ENCODE peak calls at places on chromosomes 2 and 18, in nine cellular contexts. One of them, this sample, is unnamed.

GRCh38 chr2:9763356-9764152 is 79.7 kb upstream of the TAF1B start:
- DNase-seq in epithelial cell of esophagus: peak; percentile 56
- DNase-seq in A549: no peak
- DNase-seq in H54: no peak
- DNase-seq in NCI-H2081 treated with DMSO at 0.1 percent for 48 hours: no peak
- DNase-seq in lower lobe of right lung: no peak
- DNase-seq in stimulated activated CD4-positive, alpha-beta T cell treated with anti-CD3 and anti-CD28 coated beads, Interleukin-2, amount 100 ng/mL, for 48 hours: no peak
- DNase-seq in substantia nigra: no peak
- DNase-seq in CD4-positive, alpha-beta T cell: no peak
- DNase-seq in this sample: no peak

GRCh38 chr2:157439792-157440186 is 4.1 kb downstream of the CYTIP start:
- DNase-seq in epithelial cell of esophagus: no peak
- DNase-seq in A549: no peak
- DNase-seq in H54: no peak
- DNase-seq in NCI-H2081 treated with DMSO at 0.1 percent for 48 hours: no peak
- DNase-seq in lower lobe of right lung: no peak
- DNase-seq in stimulated activated CD4-positive, alpha-beta T cell treated with anti-CD3 and anti-CD28 coated beads, Interleukin-2, amount 100 ng/mL, for 48 hours: no peak
- DNase-seq in substantia nigra: no peak
- DNase-seq in CD4-positive, alpha-beta T cell: no peak
- DNase-seq in this sample: no peak

GRCh38 chr2:137535897-137536296 is 428.4 kb upstream of the HNMT start:
- DNase-seq in epithelial cell of esophagus: peak; percentile 2
- DNase-seq in A549: no peak
- DNase-seq in H54: no peak
- DNase-seq in NCI-H2081 treated with DMSO at 0.1 percent for 48 hours: no peak
- DNase-seq in lower lobe of right lung: no peak
- DNase-seq in stimulated activated CD4-positive, alpha-beta T cell treated with anti-CD3 and anti-CD28 coated beads, Interleukin-2, amount 100 ng/mL, for 48 hours: no peak
- DNase-seq in substantia nigra: no peak
- DNase-seq in CD4-positive, alpha-beta T cell: no peak
- DNase-seq in this sample: no peak

GRCh38 chr2:64124168-64124567 is 20.1 kb downstream of the PELI1 start:
- DNase-seq in epithelial cell of esophagus: no peak
- DNase-seq in A549: no peak
- DNase-seq in H54: no peak
- DNase-seq in NCI-H2081 treated with DMSO at 0.1 percent for 48 hours: no peak
- DNase-seq in lower lobe of right lung: no peak
- DNase-seq in stimulated activated CD4-positive, alpha-beta T cell treated with anti-CD3 and anti-CD28 coated beads, Interleukin-2, amount 100 ng/mL, for 48 hours: no peak
- DNase-seq in substantia nigra: no peak
- DNase-seq in CD4-positive, alpha-beta T cell: no peak
- DNase-seq in this sample: no peak

GRCh38 chr2:64447317-64448060 is 6.5 kb upstream of the LGALSL start:
- DNase-seq in epithelial cell of esophagus: no peak
- DNase-seq in A549: no peak
- DNase-seq in H54: no peak
- DNase-seq in NCI-H2081 treated with DMSO at 0.1 percent for 48 hours: no peak
- DNase-seq in lower lobe of right lung: no peak
- DNase-seq in stimulated activated CD4-positive, alpha-beta T cell treated with anti-CD3 and anti-CD28 coated beads, Interleukin-2, amount 100 ng/mL, for 48 hours: no peak
- DNase-seq in substantia nigra: no peak
- DNase-seq in CD4-positive, alpha-beta T cell: no peak
- DNase-seq in this sample: no peak

GRCh38 chr18:76709659-76710645 is 112.4 kb upstream of the ZNF236 start:
- DNase-seq in epithelial cell of esophagus: peak; percentile 72
- DNase-seq in A549: peak; percentile 58
- DNase-seq in H54: peak; percentile 18
- DNase-seq in NCI-H2081 treated with DMSO at 0.1 percent for 48 hours: peak; percentile 27
- DNase-seq in lower lobe of right lung: peak; percentile 81
- DNase-seq in stimulated activated CD4-positive, alpha-beta T cell treated with anti-CD3 and anti-CD28 coated beads, Interleukin-2, amount 100 ng/mL, for 48 hours: peak; percentile 48
- DNase-seq in substantia nigra: peak; percentile 25
- DNase-seq in CD4-positive, alpha-beta T cell: peak; percentile 53
- DNase-seq in this sample: peak; percentile 39

GRCh38 chr2:12090072-12090471 is 343.6 kb downstream of the LPIN1 start:
- DNase-seq in epithelial cell of esophagus: no peak
- DNase-seq in A549: no peak
- DNase-seq in H54: no peak
- DNase-seq in NCI-H2081 treated with DMSO at 0.1 percent for 48 hours: no peak
- DNase-seq in lower lobe of right lung: no peak
- DNase-seq in stimulated activated CD4-positive, alpha-beta T cell treated with anti-CD3 and anti-CD28 coated beads, Interleukin-2, amount 100 ng/mL, for 48 hours: no peak
- DNase-seq in substantia nigra: no peak
- DNase-seq in CD4-positive, alpha-beta T cell: no peak
- DNase-seq in this sample: no peak

GRCh38 chr2:3305952-3306351 is 71.7 kb downstream of the EIPR1 start:
- DNase-seq in epithelial cell of esophagus: peak; percentile 27
- DNase-seq in A549: no peak
- DNase-seq in H54: no peak
- DNase-seq in NCI-H2081 treated with DMSO at 0.1 percent for 48 hours: no peak
- DNase-seq in lower lobe of right lung: peak; percentile 50
- DNase-seq in stimulated activated CD4-positive, alpha-beta T cell treated with anti-CD3 and anti-CD28 coated beads, Interleukin-2, amount 100 ng/mL, for 48 hours: no peak
- DNase-seq in substantia nigra: no peak
- DNase-seq in CD4-positive, alpha-beta T cell: no peak
- DNase-seq in this sample: no peak

GRCh38 chr18:9097349-9097748 is 5.2 kb upstream of the NDUFV2 start:
- DNase-seq in epithelial cell of esophagus: peak; percentile 59
- DNase-seq in A549: no peak
- DNase-seq in H54: no peak
- DNase-seq in NCI-H2081 treated with DMSO at 0.1 percent for 48 hours: no peak
- DNase-seq in lower lobe of right lung: no peak
- DNase-seq in stimulated activated CD4-positive, alpha-beta T cell treated with anti-CD3 and anti-CD28 coated beads, Interleukin-2, amount 100 ng/mL, for 48 hours: no peak
- DNase-seq in substantia nigra: no peak
- DNase-seq in CD4-positive, alpha-beta T cell: no peak
- DNase-seq in this sample: no peak

GRCh38 chr2:54176577-54176976 is 61.2 kb downstream of the ACYP2 start:
- DNase-seq in epithelial cell of esophagus: peak; percentile 24
- DNase-seq in A549: peak; percentile 42
- DNase-seq in H54: peak; percentile 5
- DNase-seq in NCI-H2081 treated with DMSO at 0.1 percent for 48 hours: no peak
- DNase-seq in lower lobe of right lung: no peak
- DNase-seq in stimulated activated CD4-positive, alpha-beta T cell treated with anti-CD3 and anti-CD28 coated beads, Interleukin-2, amount 100 ng/mL, for 48 hours: no peak
- DNase-seq in substantia nigra: peak; percentile 35
- DNase-seq in CD4-positive, alpha-beta T cell: no peak
- DNase-seq in this sample: no peak

GRCh38 chr2:225013432-225014048 is 28.7 kb downstream of the DOCK10 start:
- DNase-seq in epithelial cell of esophagus: no peak
- DNase-seq in A549: peak; percentile 22
- DNase-seq in H54: no peak
- DNase-seq in NCI-H2081 treated with DMSO at 0.1 percent for 48 hours: no peak
- DNase-seq in lower lobe of right lung: no peak
- DNase-seq in stimulated activated CD4-positive, alpha-beta T cell treated with anti-CD3 and anti-CD28 coated beads, Interleukin-2, amount 100 ng/mL, for 48 hours: no peak
- DNase-seq in substantia nigra: no peak
- DNase-seq in CD4-positive, alpha-beta T cell: no peak
- DNase-seq in this sample: no peak

GRCh38 chr2:23286765-23287155 is 98.2 kb upstream of the KLHL29 start:
- DNase-seq in epithelial cell of esophagus: peak; percentile 50
- DNase-seq in A549: no peak
- DNase-seq in H54: peak; percentile 10
- DNase-seq in NCI-H2081 treated with DMSO at 0.1 percent for 48 hours: no peak
- DNase-seq in lower lobe of right lung: no peak
- DNase-seq in stimulated activated CD4-positive, alpha-beta T cell treated with anti-CD3 and anti-CD28 coated beads, Interleukin-2, amount 100 ng/mL, for 48 hours: no peak
- DNase-seq in substantia nigra: no peak
- DNase-seq in CD4-positive, alpha-beta T cell: no peak
- DNase-seq in this sample: no peak

GRCh38 chr2:74576830-74577229 is 22.3 kb downstream of the DOK1 start:
- DNase-seq in epithelial cell of esophagus: peak; percentile 28
- DNase-seq in A549: no peak
- DNase-seq in H54: no peak
- DNase-seq in NCI-H2081 treated with DMSO at 0.1 percent for 48 hours: no peak
- DNase-seq in lower lobe of right lung: no peak
- DNase-seq in stimulated activated CD4-positive, alpha-beta T cell treated with anti-CD3 and anti-CD28 coated beads, Interleukin-2, amount 100 ng/mL, for 48 hours: no peak
- DNase-seq in substantia nigra: no peak
- DNase-seq in CD4-positive, alpha-beta T cell: no peak
- DNase-seq in this sample: no peak

GRCh38 chr2:121877366-121877765 is 121.9 kb downstream of the TSN start:
- DNase-seq in epithelial cell of esophagus: no peak
- DNase-seq in A549: no peak
- DNase-seq in H54: no peak
- DNase-seq in NCI-H2081 treated with DMSO at 0.1 percent for 48 hours: no peak
- DNase-seq in lower lobe of right lung: no peak
- DNase-seq in stimulated activated CD4-positive, alpha-beta T cell treated with anti-CD3 and anti-CD28 coated beads, Interleukin-2, amount 100 ng/mL, for 48 hours: no peak
- DNase-seq in substantia nigra: no peak
- DNase-seq in CD4-positive, alpha-beta T cell: no peak
- DNase-seq in this sample: no peak

GRCh38 chr2:5111581-5111980 is 580.6 kb upstream of the SOX11 start:
- DNase-seq in epithelial cell of esophagus: no peak
- DNase-seq in A549: no peak
- DNase-seq in H54: no peak
- DNase-seq in NCI-H2081 treated with DMSO at 0.1 percent for 48 hours: peak; percentile 89
- DNase-seq in lower lobe of right lung: no peak
- DNase-seq in stimulated activated CD4-positive, alpha-beta T cell treated with anti-CD3 and anti-CD28 coated beads, Interleukin-2, amount 100 ng/mL, for 48 hours: no peak
- DNase-seq in substantia nigra: no peak
- DNase-seq in CD4-positive, alpha-beta T cell: no peak
- DNase-seq in this sample: no peak

GRCh38 chr2:37782721-37783438 is 111.4 kb upstream of the CDC42EP3 start:
- DNase-seq in epithelial cell of esophagus: no peak
- DNase-seq in A549: no peak
- DNase-seq in H54: no peak
- DNase-seq in NCI-H2081 treated with DMSO at 0.1 percent for 48 hours: peak; percentile 50
- DNase-seq in lower lobe of right lung: no peak
- DNase-seq in stimulated activated CD4-positive, alpha-beta T cell treated with anti-CD3 and anti-CD28 coated beads, Interleukin-2, amount 100 ng/mL, for 48 hours: no peak
- DNase-seq in substantia nigra: no peak
- DNase-seq in CD4-positive, alpha-beta T cell: no peak
- DNase-seq in this sample: no peak

GRCh38 chr2:143034292-143035074 is 94.7 kb upstream of the ARHGAP15 start:
- DNase-seq in epithelial cell of esophagus: peak; percentile 77
- DNase-seq in A549: peak; percentile 85
- DNase-seq in H54: peak; percentile 7
- DNase-seq in NCI-H2081 treated with DMSO at 0.1 percent for 48 hours: peak; percentile 65
- DNase-seq in lower lobe of right lung: no peak
- DNase-seq in stimulated activated CD4-positive, alpha-beta T cell treated with anti-CD3 and anti-CD28 coated beads, Interleukin-2, amount 100 ng/mL, for 48 hours: peak; percentile 41
- DNase-seq in substantia nigra: no peak
- DNase-seq in CD4-positive, alpha-beta T cell: peak; percentile 20
- DNase-seq in this sample: peak; percentile 65

GRCh38 chr2:241816431-241817121 is 7.6 kb downstream of the NEU4 start:
- DNase-seq in epithelial cell of esophagus: no peak
- DNase-seq in A549: no peak
- DNase-seq in H54: no peak
- DNase-seq in NCI-H2081 treated with DMSO at 0.1 percent for 48 hours: no peak
- DNase-seq in lower lobe of right lung: peak; percentile 38
- DNase-seq in stimulated activated CD4-positive, alpha-beta T cell treated with anti-CD3 and anti-CD28 coated beads, Interleukin-2, amount 100 ng/mL, for 48 hours: no peak
- DNase-seq in substantia nigra: no peak
- DNase-seq in CD4-positive, alpha-beta T cell: no peak
- DNase-seq in this sample: no peak

This sample was measured in effector memory CD8-positive, alpha-beta T cell.